ENCODE peak calls at places on chromosomes 16 and 17, in ten cellular contexts. One of them, this sample, is unnamed.

GRCh38 chr16:4261557-4262172 is 11.2 kb downstream of the TFAP4 start:
- DNase-seq in AG20443: peak; percentile 49
- DNase-seq in CD4-positive, alpha-beta memory T cell: peak; percentile 18
- DNase-seq in GM06990: peak; percentile 42
- DNase-seq in B cell: peak; percentile 71
- DNase-seq in substantia nigra: no peak
- DNase-seq in central memory CD8-positive, alpha-beta T cell: peak; percentile 22
- DNase-seq in Calu3: peak; percentile 24
- DNase-seq in Daoy: peak; percentile 41
- DNase-seq in T1000: no peak
- DNase-seq in this sample: peak; percentile 61

GRCh38 chr17:64120159-64120558 is 9.8 kb downstream of the ERN1 start:
- DNase-seq in AG20443: no peak
- DNase-seq in CD4-positive, alpha-beta memory T cell: no peak
- DNase-seq in GM06990: no peak
- DNase-seq in B cell: no peak
- DNase-seq in substantia nigra: no peak
- DNase-seq in central memory CD8-positive, alpha-beta T cell: no peak
- DNase-seq in Calu3: no peak
- DNase-seq in Daoy: no peak
- DNase-seq in T1000: no peak
- DNase-seq in this sample: no peak

GRCh38 chr16:24908716-24909115 is 63.0 kb downstream of the SLC5A11 start:
- DNase-seq in AG20443: no peak
- DNase-seq in CD4-positive, alpha-beta memory T cell: no peak
- DNase-seq in GM06990: no peak
- DNase-seq in B cell: no peak
- DNase-seq in substantia nigra: no peak
- DNase-seq in central memory CD8-positive, alpha-beta T cell: no peak
- DNase-seq in Calu3: no peak
- DNase-seq in Daoy: no peak
- DNase-seq in T1000: no peak
- DNase-seq in this sample: no peak

GRCh38 chr17:39772415-39772814 is 34.7 kb downstream of the GRB7 start:
- DNase-seq in AG20443: no peak
- DNase-seq in CD4-positive, alpha-beta memory T cell: no peak
- DNase-seq in GM06990: no peak
- DNase-seq in B cell: no peak
- DNase-seq in substantia nigra: no peak
- DNase-seq in central memory CD8-positive, alpha-beta T cell: no peak
- DNase-seq in Calu3: no peak
- DNase-seq in Daoy: no peak
- DNase-seq in T1000: no peak
- DNase-seq in this sample: no peak

GRCh38 chr17:65537845-65538678 is 23.4 kb downstream of the AXIN2 start:
- DNase-seq in AG20443: peak; percentile 79
- DNase-seq in CD4-positive, alpha-beta memory T cell: peak; percentile 58
- DNase-seq in GM06990: no peak
- DNase-seq in B cell: no peak
- DNase-seq in substantia nigra: no peak
- DNase-seq in central memory CD8-positive, alpha-beta T cell: no peak
- DNase-seq in Calu3: no peak
- DNase-seq in Daoy: no peak
- DNase-seq in T1000: no peak
- DNase-seq in this sample: no peak

GRCh38 chr16:28308794-28309535 is 16.6 kb downstream of the SBK1 start:
- DNase-seq in AG20443: no peak
- DNase-seq in CD4-positive, alpha-beta memory T cell: no peak
- DNase-seq in GM06990: no peak
- DNase-seq in B cell: no peak
- DNase-seq in substantia nigra: peak; percentile 14
- DNase-seq in central memory CD8-positive, alpha-beta T cell: no peak
- DNase-seq in Calu3: no peak
- DNase-seq in Daoy: no peak
- DNase-seq in T1000: no peak
- DNase-seq in this sample: no peak

GRCh38 chr16:85626191-85626951 is 13.2 kb downstream of the GSE1 start:
- DNase-seq in AG20443: no peak
- DNase-seq in CD4-positive, alpha-beta memory T cell: no peak
- DNase-seq in GM06990: no peak
- DNase-seq in B cell: no peak
- DNase-seq in substantia nigra: no peak
- DNase-seq in central memory CD8-positive, alpha-beta T cell: no peak
- DNase-seq in Calu3: no peak
- DNase-seq in Daoy: no peak
- DNase-seq in T1000: no peak
- DNase-seq in this sample: no peak

GRCh38 chr17:77299256-77300015 is 158.7 kb downstream of the SEC14L1 start:
- DNase-seq in AG20443: no peak
- DNase-seq in CD4-positive, alpha-beta memory T cell: no peak
- DNase-seq in GM06990: no peak
- DNase-seq in B cell: no peak
- DNase-seq in substantia nigra: no peak
- DNase-seq in central memory CD8-positive, alpha-beta T cell: no peak
- DNase-seq in Calu3: no peak
- DNase-seq in Daoy: no peak
- DNase-seq in T1000: no peak
- DNase-seq in this sample: no peak